ENCODE peak calls at places on chromosomes 1 and 21, in six cellular contexts. X is cerebellum; H is cardiac fibroblast; T is effector CD8-positive, alpha-beta T cell; C is T-helper 1 cell; F is A549. N is an unnamed sample.

GRCh38 chr1:12052008-12052573 is 11.0 kb upstream of the TNFRSF8 start:
- DNase-seq in X (peak), H (peak), T (no peak), C (no peak), F (peak), N (peak)

GRCh38 chr1:67635055-67635809 is 49.8 kb upstream of the GADD45A start:
- DNase-seq in X (no peak), H (no peak), T (no peak), C (no peak), F (no peak), N (no peak)

GRCh38 chr1:1229770-1230169 is 2.0 kb downstream of the SDF4 start:
- DNase-seq in X (no peak), H (no peak), T (no peak), C (no peak), F (no peak), N (no peak)

GRCh38 chr21:29323189-29323588 is 24.5 kb downstream of the BACH1 start:
- DNase-seq in X (no peak), H (no peak), T (no peak), C (no peak), F (no peak), N (no peak)

GRCh38 chr1:167121375-167122120 is 27.7 kb downstream of the STYXL2 start:
- DNase-seq in X (peak), H (peak), T (no peak), C (peak), F (peak), N (no peak)

GRCh38 chr1:242178924-242179708 is 180.2 kb upstream of the MAP1LC3C start:
- DNase-seq in X (no peak), H (no peak), T (no peak), C (no peak), F (no peak), N (no peak)

GRCh38 chr1:208907785-208908184 is 663.6 kb upstream of the PLXNA2 start:
- DNase-seq in X (no peak), H (no peak), T (no peak), C (no peak), F (no peak), N (no peak)

GRCh38 chr1:188350104-188350503 is 1521.4 kb downstream of the PLA2G4A start:
- DNase-seq in X (no peak), H (no peak), T (no peak), C (no peak), F (no peak), N (no peak)

GRCh38 chr1:116172666-116173065 is 61.5 kb downstream of the MAB21L3 start:
- DNase-seq in X (no peak), H (no peak), T (no peak), C (no peak), F (no peak), N (no peak)

GRCh38 chr21:43910460-43910859 is 45.4 kb downstream of the AGPAT3 start:
- DNase-seq in X (no peak), H (no peak), T (no peak), C (no peak), F (no peak), N (no peak)

GRCh38 chr1:155455588-155456195 is 106.9 kb downstream of the ASH1L start:
- DNase-seq in X (peak), H (peak), T (no peak), C (no peak), F (no peak), N (peak)

GRCh38 chr1:28927442-28928305 is 13.3 kb downstream of the EPB41 start:
- DNase-seq in X (no peak), H (peak), T (no peak), C (no peak), F (no peak), N (no peak)

GRCh38 chr1:37056201-37056764 is 22.0 kb upstream of the GRIK3 start:
- DNase-seq in X (no peak), H (no peak), T (no peak), C (no peak), F (no peak), N (no peak)

GRCh38 chr1:228032041-228032440 is 25.2 kb downstream of the WNT3A start:
- DNase-seq in X (no peak), H (no peak), T (no peak), C (no peak), F (no peak), N (no peak)